ENCODE peak calls at places on chromosomes 1 and 21, in four cellular contexts. T is IMR-90; F is RCC 7860; I is activated naive CD8-positive, alpha-beta T cell treated with anti-CD3 and anti-CD28 coated beads for 36 hours. M is an unnamed sample.

GRCh38 chr1:92859400-92860039 is 27.7 kb downstream of the RPL5 start:
- DNase-seq in T (no peak), F (no peak), I (no peak), M (no peak)

GRCh38 chr1:68049941-68050878 is at the start of gene DIRAS3:
- DNase-seq in T (peak; percentile 60), F (no peak), I (peak; percentile 21), M (peak; percentile 43)

GRCh38 chr1:50971748-50972305 is 1.8 kb downstream of the CDKN2C start:
- DNase-seq in T (no peak), F (no peak), I (no peak), M (no peak)

GRCh38 chr1:60234761-60235160 is 161.2 kb upstream of the C1orf87 start:
- DNase-seq in T (no peak), F (no peak), I (no peak), M (no peak)

GRCh38 chr1:196680107-196680506 is 28.3 kb downstream of the CFH start:
- DNase-seq in T (peak; percentile 60), F (no peak), I (no peak), M (peak; percentile 77)

GRCh38 chr1:6801998-6802397 is 16.7 kb downstream of the CAMTA1 start:
- DNase-seq in T (peak; percentile 81), F (no peak), I (no peak), M (peak; percentile 23)

GRCh38 chr1:155033524-155033923 is at the start of the genes DCST1 and DCST2:
- DNase-seq in T (no peak), F (no peak), I (no peak), M (no peak)

GRCh38 chr1:173137116-173137515 is 70.0 kb downstream of the TNFSF4 start:
- DNase-seq in T (peak; percentile 46), F (no peak), I (no peak), M (peak; percentile 7)

GRCh38 chr1:245952383-245952989 is 554.6 kb downstream of the SMYD3 start:
- DNase-seq in T (no peak), F (no peak), I (no peak), M (no peak)

GRCh38 chr1:234707641-234708040 is 97.7 kb upstream of the IRF2BP2 start:
- DNase-seq in T (peak; percentile 67), F (no peak), I (no peak), M (peak; percentile 41)

GRCh38 chr1:193727850-193728249 is 541.4 kb upstream of the B3GALT2 start:
- DNase-seq in T (no peak), F (no peak), I (no peak), M (no peak)

GRCh38 chr1:216054593-216054992 is 368.7 kb downstream of the USH2A start:
- DNase-seq in T (no peak), F (no peak), I (no peak), M (no peak)

GRCh38 chr1:23449918-23450317 is 25.4 kb upstream of the TCEA3 start:
- DNase-seq in T (no peak), F (no peak), I (no peak), M (no peak)

GRCh38 chr1:80656011-80656627 is 1144.6 kb upstream of the ADGRL2 start:
- DNase-seq in T (no peak), F (peak; percentile 37), I (no peak), M (peak; percentile 17)

GRCh38 chr1:167676205-167676915 is 45.4 kb upstream of the MPZL1 start:
- DNase-seq in T (no peak), F (no peak), I (no peak), M (no peak)

GRCh38 chr1:30606166-30606565 is 117.2 kb downstream of the MATN1 start:
- DNase-seq in T (no peak), F (no peak), I (no peak), M (no peak)

GRCh38 chr21:26320541-26320940 is 150.0 kb upstream of the APP start:
- DNase-seq in T (no peak), F (no peak), I (no peak), M (no peak)

GRCh38 chr1:27476222-27476621 is 13.7 kb downstream of the WASF2 start:
- DNase-seq in T (no peak), F (no peak), I (no peak), M (no peak)

GRCh38 chr1:152190589-152190988 is 31.6 kb upstream of the RPTN start:
- DNase-seq in T (peak; percentile 5), F (no peak), I (no peak), M (peak; percentile 20)

GRCh38 chr21:45418301-45419071 is 13.5 kb downstream of the COL18A1 start:
- DNase-seq in T (no peak), F (no peak), I (no peak), M (no peak)